ENCODE peak calls at places on chromosomes 1 and 21, in nine cellular contexts. O, C, A, U, X, Y, G, V and N are unnamed samples.

GRCh38 chr21:45179568-45180288 is 105.3 kb downstream of the ADARB1 start:
- DNase-seq in U (no peak), X (no peak), O (no peak), V (no peak), A (no peak), C (no peak), G (no peak), Y (no peak), N (no peak)

GRCh38 chr1:206125366-206125765 is 8.2 kb upstream of the AVPR1B start:
- DNase-seq in U (no peak), A (no peak), O (no peak), X (no peak), G (no peak), C (no peak), Y (no peak), V (no peak), N (no peak)

GRCh38 chr1:112247036-112247597 is 148.9 kb upstream of the CTTNBP2NL start:
- DNase-seq in O (no peak), U (no peak), X (no peak), C (no peak), A (no peak), Y (no peak), G (no peak), V (no peak), N (no peak)

GRCh38 chr1:228405200-228405978 is 1.2 kb downstream of the TRIM11 start:
- DNase-seq in X (no peak), C (no peak), U (no peak), A (no peak), Y (no peak), O (no peak), V (peak), G (no peak), N (no peak)

GRCh38 chr1:212775241-212775640 is 16.3 kb downstream of the NSL1 start:
- DNase-seq in O (no peak), U (no peak), G (no peak), V (no peak), Y (no peak), X (no peak), A (no peak), C (no peak), N (no peak)

GRCh38 chr1:21966247-21967000 is 10.4 kb upstream of the CELA3B start:
- DNase-seq in C (no peak), V (peak), O (no peak), U (peak), A (no peak), X (peak), G (peak), Y (peak), N (no peak)

GRCh38 chr1:238833919-238834318 is 552.4 kb upstream of the CHRM3 start:
- DNase-seq in Y (no peak), X (no peak), U (no peak), A (no peak), V (no peak), C (no peak), G (no peak), O (no peak), N (no peak)

GRCh38 chr1:226274138-226274537 is 34.8 kb downstream of the LIN9 start:
- DNase-seq in O (no peak), Y (no peak), C (no peak), G (no peak), U (no peak), V (no peak), A (no peak), X (peak), N (no peak)

GRCh38 chr1:13507075-13507474 is 6.7 kb downstream of the LRRC38 start:
- DNase-seq in O (no peak), Y (no peak), U (no peak), C (no peak), V (no peak), G (no peak), A (no peak), X (no peak), N (no peak)

GRCh38 chr1:24105368-24106160 is 6.4 kb downstream of the MYOM3 start:
- DNase-seq in U (no peak), G (no peak), O (no peak), A (no peak), V (no peak), X (no peak), Y (no peak), C (no peak), N (no peak)

GRCh38 chr1:56525463-56526155 is 53.8 kb downstream of the PLPP3 start:
- DNase-seq in Y (no peak), O (peak), A (peak), G (no peak), U (peak), X (no peak), V (peak), C (no peak), N (no peak)

GRCh38 chr1:239816090-239816812 is 275.4 kb upstream of the FMN2 start:
- DNase-seq in U (peak), V (peak), G (peak), O (peak), Y (peak), A (peak), C (peak), X (peak), N (peak)

GRCh38 chr1:6373961-6374720 is 19.4 kb downstream of the ACOT7 start:
- DNase-seq in G (no peak), V (no peak), U (peak), O (peak), X (no peak), A (no peak), C (no peak), Y (no peak), N (no peak)

GRCh38 chr1:3142751-3143150 is 73.7 kb downstream of the PRDM16 start:
- DNase-seq in A (no peak), X (no peak), G (no peak), O (no peak), U (no peak), C (no peak), Y (no peak), V (no peak), N (no peak)

GRCh38 chr21:29092102-29092959 is 18.9 kb upstream of the CCT8 start:
- DNase-seq in G (no peak), A (no peak), V (peak), C (no peak), O (no peak), X (peak), U (peak), Y (no peak), N (no peak)

GRCh38 chr1:41741244-41741643 is 177.5 kb downstream of the HIVEP3 start:
- DNase-seq in O (no peak), C (no peak), Y (no peak), G (no peak), A (no peak), X (no peak), U (peak), V (no peak), N (no peak)

GRCh38 chr1:108747128-108747827 is 804 bp downstream of the STXBP3 start:
- DNase-seq in Y (peak), X (peak), V (peak), A (peak), U (peak), C (peak), G (peak), O (peak), N (peak)

GRCh38 chr1:59367269-59368006 is 70.5 kb downstream of the FGGY start:
- DNase-seq in V (peak), U (peak), O (peak), X (peak), C (no peak), Y (no peak), G (peak), A (peak), N (peak)

GRCh38 chr1:7093297-7093696 is 308.0 kb downstream of the CAMTA1 start:
- DNase-seq in G (no peak), Y (no peak), U (no peak), C (peak), X (no peak), V (no peak), O (no peak), A (no peak), N (no peak)

GRCh38 chr1:50332941-50333594 is 90.2 kb downstream of the DMRTA2 start:
- DNase-seq in U (no peak), A (no peak), C (peak), G (no peak), V (peak), X (peak), O (peak), Y (peak), N (peak)

GRCh38 chr1:87328121-87329050 is at the start of gene LMO4:
- DNase-seq in C (peak), A (peak), V (peak), U (peak), Y (peak), G (peak), X (peak), O (peak), N (peak)

GRCh38 chr1:119531606-119532323 is 24.8 kb downstream of the HSD3B1 start:
- DNase-seq in U (no peak), X (peak), G (no peak), V (no peak), Y (no peak), C (no peak), O (no peak), A (no peak), N (no peak)

GRCh38 chr1:1420654-1421134 is 382 bp downstream of the ANKRD65 start:
- DNase-seq in Y (no peak), O (no peak), A (no peak), C (no peak), G (no peak), X (no peak), V (no peak), U (no peak), N (no peak)

GRCh38 chr1:45848714-45849113 is 45.3 kb downstream of the MAST2 start:
- DNase-seq in U (no peak), C (peak), X (no peak), Y (no peak), A (no peak), V (no peak), G (no peak), O (no peak), N (no peak)

GRCh38 chr1:58971629-58972140 is 187.8 kb upstream of the JUN start:
- DNase-seq in U (peak), X (no peak), A (peak), Y (peak), G (no peak), C (no peak), V (peak), O (peak), N (no peak)

GRCh38 chr1:179251675-179252074 is 22.2 kb upstream of the ABL2 start:
- DNase-seq in V (peak), Y (peak), C (peak), O (no peak), A (no peak), U (peak), G (no peak), X (peak), N (no peak)

GRCh38 chr1:119179051-119179450 is 38.6 kb upstream of the WARS2 start:
- DNase-seq in C (no peak), O (no peak), A (no peak), Y (no peak), V (no peak), U (no peak), X (no peak), G (no peak), N (no peak)

GRCh38 chr1:246565751-246566127 is 322 bp downstream of the TFB2M start:
- DNase-seq in U (no peak), V (peak), X (no peak), O (no peak), C (peak), G (no peak), Y (no peak), A (no peak), N (peak)

GRCh38 chr21:42269382-42269781 is 45.8 kb downstream of the TFF3 start:
- DNase-seq in O (no peak), A (no peak), X (no peak), U (no peak), C (no peak), Y (no peak), G (no peak), V (no peak), N (no peak)

GRCh38 chr1:205792481-205792881 is 17.2 kb upstream of the RAB29 start:
- DNase-seq in A (no peak), O (no peak), U (no peak), C (no peak), V (no peak), G (no peak), Y (no peak), X (no peak), N (no peak)

GRCh38 chr1:173406783-173407230 is 70.3 kb upstream of the PRDX6 start:
- DNase-seq in V (no peak), U (no peak), C (no peak), A (no peak), Y (no peak), X (no peak), O (no peak), G (no peak), N (no peak)

GRCh38 chr1:154784924-154785531 is 85.1 kb downstream of the KCNN3 start:
- DNase-seq in U (no peak), G (no peak), Y (no peak), O (peak), A (no peak), X (no peak), C (peak), V (no peak), N (no peak)

GRCh38 chr1:60765204-60765603 is 317.2 kb upstream of the NFIA start:
- DNase-seq in C (peak), A (no peak), X (peak), O (peak), U (peak), Y (peak), G (no peak), V (peak), N (no peak)

GRCh38 chr1:66137235-66137634 is 344.5 kb downstream of the PDE4B start:
- DNase-seq in G (no peak), X (peak), Y (no peak), C (no peak), A (no peak), U (no peak), O (no peak), V (no peak), N (peak)

GRCh38 chr1:229664133-229664689 is 38.2 kb downstream of the URB2 start:
- DNase-seq in O (peak), C (no peak), U (peak), V (peak), A (no peak), Y (no peak), X (peak), G (no peak), N (peak)

GRCh38 chr1:156970017-156970416 is 49.6 kb downstream of the LRRC71 start:
- DNase-seq in O (no peak), V (peak), U (peak), G (no peak), Y (no peak), X (no peak), C (peak), A (no peak), N (no peak)
- TF ChIP-seq CTCF in O (no peak), V (peak), U (no peak), G (peak), Y (peak), X (peak), C (peak), A (no peak), N (peak)

GRCh38 chr1:12098786-12099185 is 35.7 kb downstream of the TNFRSF8 start:
- DNase-seq in O (no peak), A (no peak), V (peak), G (no peak), C (no peak), Y (no peak), X (no peak), U (peak), N (no peak)

GRCh38 chr1:12096615-12097014 is 33.5 kb downstream of the TNFRSF8 start:
- DNase-seq in Y (no peak), G (no peak), X (no peak), O (no peak), C (no peak), V (no peak), A (no peak), U (no peak), N (no peak)

GRCh38 chr1:12094180-12094579 is 31.1 kb downstream of the TNFRSF8 start:
- DNase-seq in C (no peak), G (no peak), U (no peak), X (no peak), A (no peak), Y (no peak), O (no peak), V (no peak), N (no peak)

GRCh38 chr1:12097321-12097720 is 34.2 kb downstream of the TNFRSF8 start:
- DNase-seq in O (no peak), Y (no peak), C (no peak), G (no peak), X (no peak), U (peak), A (no peak), V (peak), N (no peak)

GRCh38 chr1:12095822-12096263 is 32.7 kb downstream of the TNFRSF8 start:
- DNase-seq in U (peak), Y (peak), A (no peak), O (no peak), G (no peak), X (no peak), V (peak), C (peak), N (no peak)
- H3K4me3 ChIP-seq in U (no peak), Y (no peak), A (no peak), O (no peak), G (no peak), X (no peak), V (no peak), C (no peak), N (no peak)

DNA sequence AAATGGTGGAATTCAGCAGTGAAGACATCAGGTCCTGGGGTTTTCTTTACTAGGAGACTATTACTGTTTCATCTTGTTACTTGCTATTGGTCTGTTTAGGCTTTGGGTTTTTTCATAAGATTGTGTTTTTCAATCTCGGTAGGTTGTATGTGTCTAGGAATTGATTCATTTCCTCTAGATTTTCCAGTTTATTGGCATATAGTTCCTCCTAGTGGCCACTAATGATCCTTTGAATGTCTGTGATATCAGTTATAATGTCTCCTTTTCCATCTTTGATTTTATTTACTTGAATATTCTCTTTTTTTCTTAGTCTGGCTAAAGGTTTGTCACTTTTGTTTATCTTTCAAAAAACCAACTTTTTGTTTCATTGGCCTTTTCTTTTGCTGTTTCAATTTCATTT is 233.0 kb downstream of the RWDD3 start:
- DNase-seq in C (peak), A (no peak), G (no peak), V (no peak), Y (no peak), U (peak), O (no peak), X (no peak), N (no peak)
- TF ChIP-seq CTCF in C (peak), A (no peak), G (no peak), V (no peak), Y (no peak), U (no peak), O (no peak), X (no peak), N (peak)

DNA sequence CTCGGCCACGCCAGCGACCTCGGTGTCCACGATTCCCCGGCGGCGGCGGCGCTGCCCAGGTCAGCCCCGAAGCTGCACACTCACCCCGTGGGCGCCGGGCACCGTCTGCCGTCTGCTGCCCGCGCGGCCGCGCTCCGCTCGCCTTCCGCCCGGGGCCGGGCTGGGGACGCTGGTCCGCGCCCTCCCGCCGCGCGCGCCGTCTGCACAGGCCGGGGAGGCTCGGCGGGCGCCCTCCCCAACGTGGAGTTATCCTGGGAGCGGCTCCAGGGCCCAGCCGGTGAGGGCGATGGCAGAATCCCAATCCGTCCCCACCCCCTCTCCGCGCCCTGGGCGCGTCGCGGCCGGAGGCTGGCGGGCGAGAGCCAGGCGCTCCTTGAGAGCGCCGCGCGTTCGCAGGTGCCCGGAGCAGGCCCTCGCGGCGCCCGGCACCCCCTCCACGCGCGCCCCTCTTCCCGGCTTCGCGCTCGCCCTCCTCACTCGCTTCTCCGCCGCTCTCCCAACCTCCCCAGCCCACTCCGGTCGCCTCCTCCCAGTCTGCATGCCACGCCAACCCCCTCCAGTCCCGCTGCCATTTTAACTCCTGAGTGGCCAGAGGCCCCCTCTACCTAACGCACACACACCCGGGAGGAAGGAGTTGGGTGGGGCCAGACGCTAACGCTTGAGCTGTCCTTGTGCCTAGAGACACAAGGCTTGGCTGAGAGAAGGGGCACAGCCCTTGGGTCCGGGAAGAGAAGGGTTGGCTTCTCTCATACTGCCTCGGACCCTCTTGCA is at the start of gene LRRN2:
- DNase-seq in V (no peak), X (no peak), Y (peak), U (no peak), G (no peak), C (peak), A (no peak), O (no peak), N (no peak)
- H3K4me3 ChIP-seq in V (no peak), X (no peak), Y (peak), U (no peak), G (peak), C (peak), A (peak), O (peak), N (peak)